ENCODE peak calls at places on chromosomes 4 and X, in eight cellular contexts. N is GM23338, G is stomach, O is neuronal stem cell, E is lower lobe of right lung, Y is esophagus squamous epithelium, L is fibroblast of lung, P is heart left ventricle. H is an unnamed sample.
A peak's percentile ranks its signal among the peaks of the same experiment; 100 is the strongest.

GRCh38 chr4:121668368-121669162 is 28.2 kb downstream of the ANXA5 start:
- DNase-seq in P (no peak), E (no peak), Y (no peak), N (no peak), L (peak; percentile 94), G (no peak), O (no peak), H (no peak)

GRCh38 chr4:74105656-74106275 is 6.8 kb upstream of the CXCL2 start:
- DNase-seq in O (no peak), G (no peak), P (no peak), E (no peak), Y (no peak), L (peak; percentile 52), N (no peak), H (peak; percentile 19)

GRCh38 chr4:140130677-140131076 is 23.3 kb downstream of the MAML3 start:
- DNase-seq in P (no peak), G (no peak), E (no peak), N (no peak), O (no peak), Y (no peak), L (peak; percentile 56), H (no peak)

GRCh38 chr4:120843840-120844527 is 78.5 kb downstream of the PRDM5 start:
- DNase-seq in Y (no peak), P (no peak), G (no peak), L (no peak), E (peak; percentile 50), N (peak; percentile 70), O (no peak), H (peak; percentile 38)

GRCh38 chr4:85050736-85051135 is 84.2 kb upstream of the WDFY3 start:
- DNase-seq in G (no peak), Y (no peak), L (no peak), P (no peak), N (no peak), O (no peak), E (no peak), H (no peak)

GRCh38 chr4:1344696-1345095 is 2.3 kb upstream of the UVSSA start:
- DNase-seq in E (peak; percentile 53), O (no peak), N (no peak), L (no peak), Y (no peak), P (peak; percentile 21), G (no peak), H (no peak)

GRCh38 chrX:14964500-14964899 is 91.3 kb downstream of the MOSPD2 start:
- DNase-seq in E (no peak), N (no peak), G (no peak), L (peak; percentile 11), O (no peak), Y (no peak), P (no peak), H (no peak)

GRCh38 chr4:127370495-127371069 is 262.2 kb upstream of the INTU start:
- DNase-seq in N (no peak), E (no peak), L (peak; percentile 50), P (no peak), Y (no peak), O (no peak), G (peak; percentile 75), H (peak; percentile 14)

GRCh38 chr4:76570141-76570989 is 135.3 kb downstream of the SHROOM3 start:
- DNase-seq in G (no peak), P (no peak), Y (no peak), E (no peak), L (peak; percentile 44), O (no peak), N (no peak), H (no peak)

GRCh38 chrX:39196192-39197102 is 395.2 kb downstream of the MID1IP1 start:
- DNase-seq in P (no peak), N (peak; percentile 6), O (no peak), E (no peak), Y (no peak), G (peak; percentile 34), L (peak; percentile 45), H (no peak)

GRCh38 chr4:41360214-41360910 is 103.6 kb downstream of the UCHL1 start:
- DNase-seq in O (peak; percentile 74), L (peak; percentile 32), N (peak; percentile 74), Y (no peak), E (peak; percentile 83), P (peak; percentile 89), G (peak; percentile 76), H (peak; percentile 86)
- H3K4me3 ChIP-seq in O (peak overlapping the region; percentile 95), L (peak overlapping the region; percentile 55), N (peak overlapping the region; percentile 77), Y (peak overlapping the region; percentile 86), E (peak overlapping the region; percentile 80), P (peak overlapping the region; percentile 84), G (peak overlapping the region; percentile 75), H (peak overlapping the region; percentile 90)

GRCh38 chr4:11436084-11436483 is 7.4 kb upstream of the HS3ST1 start:
- DNase-seq in Y (no peak), N (no peak), L (no peak), O (no peak), E (no peak), G (no peak), P (no peak), H (no peak)
- H3K27ac ChIP-seq in Y (no peak overlapping the region), N (no peak overlapping the region), L (no peak overlapping the region), O (no peak overlapping the region), E (no peak overlapping the region), G (no peak overlapping the region), P (no peak overlapping the region), H (no peak overlapping the region)

DNA sequence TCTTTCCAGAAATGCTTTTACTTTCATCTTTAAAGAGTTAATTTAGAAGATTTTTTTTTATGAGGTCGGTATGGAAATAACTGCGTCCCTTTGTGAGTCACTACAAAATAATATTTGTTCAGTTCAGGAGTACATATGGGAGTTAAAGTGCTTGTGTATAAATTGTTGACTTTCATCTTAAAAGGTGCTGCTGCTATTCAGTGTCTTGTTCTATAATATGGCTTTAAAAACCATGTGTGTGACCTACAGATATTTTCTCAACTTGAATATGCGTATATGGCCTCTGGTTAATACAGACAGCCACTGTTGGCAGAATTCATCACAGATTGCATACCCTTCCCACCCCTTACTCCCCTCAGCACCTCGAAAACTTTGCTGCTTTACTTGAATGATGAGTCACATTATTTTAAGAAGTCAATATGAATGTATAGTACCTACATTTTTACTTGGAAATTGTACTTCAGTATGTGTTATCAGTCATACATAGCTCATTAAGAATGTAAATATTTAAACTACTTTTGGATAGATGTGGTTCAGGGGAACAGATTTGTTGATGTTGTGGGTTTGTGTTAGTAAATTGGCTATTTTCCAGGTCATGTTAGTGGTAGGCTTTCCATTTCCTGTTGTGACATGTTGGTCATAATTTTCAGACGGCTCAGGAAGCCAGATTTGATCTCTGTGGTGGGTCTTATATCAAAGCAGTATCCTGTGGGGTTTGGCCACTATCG is 1.5 kb downstream of the CLCN3 start:
- DNase-seq in L (peak; percentile 91), N (no peak), P (no peak), G (no peak), O (no peak), E (no peak), Y (no peak), H (no peak)
- H3K4me3 ChIP-seq in L (peak overlapping the region; percentile 76), N (peak overlapping the region; percentile 84), P (peak overlapping the region; percentile 70), G (peak overlapping the region; percentile 73), O (no peak overlapping the region), E (peak overlapping the region; percentile 68), Y (peak overlapping the region; percentile 71), H (peak overlapping the region; percentile 90)

GRCh38 chr4:3438847-3439180 is 3.0 kb upstream of the HGFAC start:
- DNase-seq in P (no peak), N (no peak), E (no peak), L (no peak), O (no peak), G (no peak), Y (no peak), H (no peak)

GRCh38 chr4:3436798-3437581 is 4.8 kb upstream of the HGFAC start:
- DNase-seq in Y (no peak), O (no peak), G (peak; percentile 75), L (peak; percentile 39), P (peak; percentile 68), E (no peak), N (no peak), H (peak; percentile 61)

GRCh38 chr4:3437998-3438846 is 3.5 kb upstream of the HGFAC start:
- DNase-seq in E (no peak), Y (no peak), G (no peak), P (peak; percentile 55), L (no peak), N (no peak), O (no peak), H (no peak)

GRCh38 chr4:3436048-3436797 is 5.5 kb upstream of the HGFAC start:
- DNase-seq in L (no peak), O (no peak), Y (no peak), G (no peak), N (no peak), E (no peak), P (peak; percentile 51), H (no peak)

DNA sequence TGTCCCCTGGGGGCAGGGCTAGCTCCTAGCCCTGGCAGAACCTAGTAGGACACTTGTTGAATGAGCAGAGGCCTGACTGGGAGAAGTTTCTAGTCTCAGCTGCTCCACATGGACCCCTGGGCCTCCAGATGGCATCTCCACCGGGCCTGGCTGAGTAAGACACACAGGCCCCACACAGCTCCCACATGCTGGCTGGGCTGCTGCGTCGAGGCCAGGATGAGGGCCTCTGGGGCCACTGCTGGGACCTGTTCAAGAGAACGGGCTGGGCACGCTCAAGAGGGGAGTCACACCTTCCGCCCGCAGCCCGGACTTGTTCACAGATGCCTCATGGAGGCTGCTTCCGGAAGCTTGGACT is 4.2 kb upstream of the HGFAC start:
- DNase-seq in N (no peak), Y (no peak), G (no peak), P (no peak), L (no peak), E (no peak), O (no peak), H (no peak)
- H3K27ac ChIP-seq in N (no peak overlapping the region), Y (peak overlapping the region; percentile 62), G (no peak overlapping the region), P (no peak overlapping the region), L (no peak overlapping the region), E (no peak overlapping the region), O (no peak overlapping the region), H (no peak overlapping the region)

GRCh38 chr4:182805606-182806149 is 111.5 kb downstream of the DCTD start:
- DNase-seq in E (no peak), G (no peak), L (no peak), Y (no peak), P (no peak), N (no peak), O (no peak), H (no peak)
- H3K4me3 ChIP-seq in E (no peak overlapping the region), G (no peak overlapping the region), L (no peak overlapping the region), Y (no peak overlapping the region), P (no peak overlapping the region), N (peak overlapping the region; percentile 84), O (no peak overlapping the region), H (no peak overlapping the region)

DNA sequence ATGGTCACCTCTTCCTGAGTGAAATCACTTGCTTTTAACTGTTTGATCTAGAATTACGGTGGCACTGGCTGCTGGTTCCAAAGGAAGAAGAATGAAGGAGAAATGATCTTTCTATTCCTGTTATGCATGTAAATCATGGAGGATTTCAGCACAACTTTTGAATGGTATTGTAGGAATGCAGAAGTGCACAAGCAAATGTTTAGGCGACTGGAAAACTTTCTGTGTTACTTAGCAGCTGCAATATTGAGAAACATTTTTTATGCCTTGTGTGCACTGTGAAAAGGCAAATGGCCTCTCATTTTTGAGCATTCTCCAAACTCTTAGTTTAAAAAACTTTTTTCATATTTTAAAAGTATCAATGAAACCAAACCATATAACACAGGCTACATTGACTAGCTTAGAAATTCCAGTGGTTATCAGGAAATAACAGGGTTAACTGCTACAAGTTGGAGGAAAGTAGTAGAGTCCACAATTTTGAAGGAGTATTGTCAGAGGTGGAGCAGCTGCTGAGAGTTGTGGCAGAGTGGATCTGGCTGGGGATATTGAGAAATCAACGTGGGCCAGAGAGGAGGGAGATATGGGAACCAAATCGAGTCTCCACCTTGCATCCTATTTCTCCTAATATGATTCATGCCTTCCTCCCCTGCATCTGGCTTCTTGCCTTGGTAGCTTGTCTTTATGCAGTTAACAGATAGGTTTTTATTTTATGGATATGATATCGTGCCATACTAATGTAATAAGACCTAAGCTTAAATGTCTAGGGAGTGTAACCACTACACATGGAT is 32.0 kb upstream of the FHL1 start:
- DNase-seq in N (no peak), P (no peak), O (no peak), Y (no peak), L (peak; percentile 35), E (no peak), G (no peak), H (no peak)
- H3K27ac ChIP-seq in N (no peak overlapping the region), P (no peak overlapping the region), O (no peak overlapping the region), Y (peak overlapping the region; percentile 60), L (peak overlapping the region; percentile 7), E (peak overlapping the region; percentile 56), G (peak overlapping the region; percentile 54), H (no peak overlapping the region)

H was measured in psoas muscle.